ENCODE peak calls at places on chromosomes 16 and 17, in five cellular contexts. W is AG10803, P is heart left ventricle, S is mammary epithelial cell, M is GM12865. T is an unnamed sample.

GRCh38 chr16:3444032-3444388 is 530 bp downstream of the NAA60 start:
- DNase-seq in W (peak), P (no peak), S (peak), M (peak), T (peak)

GRCh38 chr16:74455619-74456289 is 34.5 kb upstream of the CLEC18B start:
- DNase-seq in W (no peak), P (no peak), S (peak), M (no peak), T (peak)

GRCh38 chr17:71276071-71276470 is 844.7 kb upstream of the SOX9 start:
- DNase-seq in W (no peak), P (no peak), S (peak), M (no peak), T (peak)

GRCh38 chr17:73042809-73043685 is 49.4 kb downstream of the SLC39A11 start:
- DNase-seq in W (peak), P (no peak), S (peak), M (no peak), T (peak)

GRCh38 chr16:70592106-70592571 is 54.2 kb upstream of the IL34 start:
- DNase-seq in W (no peak), P (peak), S (no peak), M (no peak), T (no peak)

GRCh38 chr16:1724491-1724890 is 18.5 kb downstream of the MAPK8IP3 start:
- DNase-seq in W (no peak), P (no peak), S (no peak), M (no peak), T (no peak)

GRCh38 chr16:22681551-22681880 is 132.4 kb upstream of the HS3ST2 start:
- DNase-seq in W (no peak), P (no peak), S (no peak), M (no peak), T (no peak)

GRCh38 chr17:68200689-68201424 is 47.0 kb upstream of the AMZ2 start:
- DNase-seq in W (peak), P (peak), S (peak), M (peak), T (peak)

GRCh38 chr16:85291302-85292148 is 179.3 kb upstream of the CIBAR2 start:
- DNase-seq in W (no peak), P (peak), S (no peak), M (no peak), T (no peak)

GRCh38 chr17:40113961-40114272 is 7.9 kb upstream of the MSL1 start:
- DNase-seq in W (peak), P (no peak), S (no peak), M (no peak), T (peak)

GRCh38 chr16:2088759-2089358 is 41.1 kb downstream of the TSC2 start:
- DNase-seq in W (no peak), P (no peak), S (peak), M (no peak), T (no peak)

DNA sequence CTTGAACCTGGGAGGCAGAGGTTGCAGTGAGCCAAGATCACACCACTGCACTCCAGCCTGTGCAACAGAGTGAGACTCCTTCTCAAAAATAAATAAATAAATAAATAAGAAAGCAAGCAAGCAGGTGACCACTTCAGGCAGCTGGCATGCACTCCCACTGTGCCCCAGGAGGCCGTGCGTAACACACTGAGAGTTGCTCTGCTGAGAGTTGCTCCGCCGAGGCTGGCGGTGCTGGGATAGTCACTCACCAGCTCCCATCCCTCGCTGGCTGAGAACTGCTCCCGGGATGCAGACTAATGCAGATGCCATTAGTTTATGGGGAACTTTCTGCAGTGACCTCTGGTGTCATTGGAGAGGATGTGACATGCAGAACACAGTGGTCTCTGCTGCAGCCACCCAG is 105.7 kb upstream of the PLCG2 start:
- DNase-seq in W (no peak), P (no peak), S (no peak), M (no peak), T (no peak)
- TF ChIP-seq CTCF in W (no peak), P (no peak), S (no peak), M (no peak), T (no peak)

GRCh38 chr16:398551-399277 is 1.7 kb downstream of the NME4 start:
- DNase-seq in W (no peak), P (no peak), S (no peak), M (no peak), T (no peak)

GRCh38 chr16:401468-402348 is at the start of gene DECR2:
- DNase-seq in W (peak), P (peak), S (peak), M (peak), T (peak)

GRCh38 chr16:399278-400019 is 2.2 kb upstream of the DECR2 start:
- DNase-seq in W (no peak), P (no peak), S (no peak), M (no peak), T (no peak)

GRCh38 chr16:397736-398332 is 835 bp downstream of the NME4 start:
- DNase-seq in W (peak), P (no peak), S (no peak), M (no peak), T (peak)

GRCh38 chr16:400061-400540 is 1.6 kb upstream of the DECR2 start:
- DNase-seq in W (no peak), P (no peak), S (no peak), M (no peak), T (no peak)
- H3K4me3 ChIP-seq in W (peak), P (no peak), S (no peak), M (peak), T (peak)

DNA sequence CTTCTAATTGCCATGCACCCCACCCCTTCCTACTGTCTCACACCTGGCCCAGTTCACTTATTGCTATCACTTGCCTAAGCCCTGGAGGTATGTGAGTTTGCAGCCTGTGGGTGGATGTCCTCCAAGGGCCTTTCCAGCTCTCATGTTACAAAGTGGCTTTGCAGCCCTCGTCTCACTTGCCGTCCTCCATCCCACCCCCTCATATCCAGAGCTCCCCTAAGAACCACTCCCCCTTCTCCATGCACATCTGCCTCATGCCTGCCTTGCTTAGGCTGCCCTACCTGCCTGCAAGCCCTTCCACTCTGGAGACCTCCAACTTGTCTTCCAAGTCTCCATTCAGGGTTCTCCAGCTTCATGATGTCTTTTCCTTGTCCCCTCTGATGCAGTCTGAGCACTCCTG is 119.4 kb upstream of the NLRP1 start:
- DNase-seq in W (no peak), P (no peak), S (no peak), M (no peak), T (no peak)
- TF ChIP-seq CTCF in W (no peak), P (no peak), S (no peak), M (no peak), T (no peak)

DNA sequence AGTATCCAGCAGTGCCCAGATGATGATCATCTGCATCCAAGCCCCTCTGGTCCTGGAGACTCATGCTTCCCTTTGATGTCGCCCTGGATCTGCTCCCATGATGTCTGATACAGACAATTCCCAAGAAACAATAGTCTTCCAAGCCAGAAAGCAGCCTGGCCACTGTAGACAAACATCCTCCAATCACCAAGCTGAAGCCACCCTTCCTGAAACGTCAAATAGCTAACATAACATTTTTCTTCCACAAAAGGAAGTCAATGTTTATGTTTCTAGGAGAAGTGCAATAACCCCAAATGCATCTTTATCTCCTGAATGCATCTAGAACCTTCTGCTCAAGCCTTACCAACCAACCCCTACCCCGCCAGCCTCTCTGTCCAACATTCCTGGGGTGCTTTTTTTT is 1.2 kb upstream of the DPEP2 start:
- DNase-seq in W (no peak), P (no peak), S (no peak), M (no peak), T (peak)
- H3K4me3 ChIP-seq in W (no peak), P (no peak), S (no peak), M (no peak), T (no peak)

GRCh38 chr17:6452471-6453266 is 8.4 kb downstream of the PIMREG start:
- DNase-seq in W (no peak), P (no peak), S (no peak), M (peak), T (no peak)

GRCh38 chr17:6453279-6454024 is 9.2 kb downstream of the PIMREG start:
- DNase-seq in W (no peak), P (peak), S (no peak), M (no peak), T (no peak)

GRCh38 chr17:6456321-6456720 is 12.1 kb downstream of the PIMREG start:
- DNase-seq in W (no peak), P (peak), S (no peak), M (no peak), T (no peak)

GRCh38 chr17:6455321-6455705 is 11.1 kb downstream of the PIMREG start:
- DNase-seq in W (no peak), P (peak), S (no peak), M (peak), T (peak)

DNA sequence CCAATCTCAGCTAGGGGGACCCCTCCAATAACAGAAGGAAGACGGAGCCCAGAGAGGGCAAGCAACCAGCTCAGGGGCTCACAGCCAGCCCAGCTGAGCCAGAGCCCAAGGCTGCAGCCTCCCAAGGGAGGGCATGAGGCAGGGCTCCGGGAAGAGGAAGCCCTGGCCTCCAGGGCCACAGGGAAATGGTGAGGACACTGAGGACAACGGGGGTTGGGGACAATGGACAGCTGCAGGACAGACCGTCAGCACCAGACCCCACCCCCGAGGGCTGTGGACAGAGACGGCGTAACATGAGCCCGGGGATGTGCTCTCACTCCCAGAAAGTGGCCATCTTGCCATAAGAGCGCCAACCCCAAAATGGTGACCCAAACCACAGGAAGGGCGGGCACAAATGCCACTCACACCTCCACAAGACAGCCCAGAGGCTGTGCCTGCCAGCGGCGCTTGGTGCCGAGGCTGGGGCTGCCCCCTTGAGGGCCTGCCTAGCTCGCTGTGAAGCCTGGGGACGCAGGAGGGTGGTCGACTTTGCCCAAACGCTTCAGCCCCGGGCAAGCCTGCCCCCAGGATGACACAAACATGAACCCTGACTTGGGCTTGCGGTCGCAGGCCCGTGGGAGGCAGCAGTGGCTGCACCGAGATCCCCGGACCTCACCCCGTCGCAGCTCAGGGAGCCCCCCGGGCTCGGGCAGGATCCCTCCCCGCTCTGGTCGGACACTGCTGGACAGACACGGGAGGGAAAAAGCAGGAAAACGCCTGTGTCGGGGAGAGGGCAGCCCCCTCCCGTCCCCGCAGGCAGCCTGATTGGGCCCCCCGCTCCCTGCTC is 10.5 kb downstream of the PIMREG start:
- DNase-seq in W (no peak), P (peak), S (no peak), M (no peak), T (no peak)
- TF ChIP-seq CTCF in W (no peak), P (no peak), S (no peak), M (no peak), T (no peak)

T was measured in fibroblast of pulmonary artery.